ENCODE peak calls at places on chromosomes 7 and 10, in five cellular contexts. B is adrenal gland, J is stomach, D is A549, F is ovary. S is an unnamed sample.

GRCh38 chr10:101139421-101139911 is 8.4 kb downstream of the TLX1 start:
- DNase-seq in B (no peak), F (no peak), D (no peak), J (no peak), S (no peak)

GRCh38 chr10:120423350-120424197 is 33.5 kb upstream of the PLPP4 start:
- DNase-seq in J (peak; percentile 53), D (peak; percentile 54), F (no peak), B (peak; percentile 55), S (peak; percentile 54)

GRCh38 chr7:151607464-151607867 is 87.8 kb upstream of the RHEB start:
- DNase-seq in F (no peak), D (no peak), J (no peak), B (no peak), S (no peak)

GRCh38 chr10:75593690-75594556 is 162.5 kb downstream of the LRMDA start:
- DNase-seq in B (no peak), F (no peak), J (no peak), D (no peak), S (no peak)

GRCh38 chr7:88346357-88346756 is 39.7 kb upstream of the STEAP4 start:
- DNase-seq in F (no peak), B (no peak), D (no peak), J (no peak), S (no peak)

GRCh38 chr7:2016761-2017482 is 215.8 kb downstream of the MAD1L1 start:
- DNase-seq in J (no peak), B (no peak), F (peak; percentile 7), D (no peak), S (no peak)

GRCh38 chr10:120278069-120278468 is 179.0 kb upstream of the PLPP4 start:
- DNase-seq in B (no peak), F (no peak), D (no peak), J (no peak), S (no peak)

GRCh38 chr10:27152687-27153086 is 1.5 kb downstream of the YME1L1 start:
- DNase-seq in B (no peak), J (no peak), D (no peak), F (no peak), S (no peak)

GRCh38 chr10:13686331-13686752 is 99.6 kb downstream of the PRPF18 start:
- DNase-seq in D (no peak), F (no peak), J (no peak), B (no peak), S (no peak)

GRCh38 chr10:23439920-23440875 is 1.3 kb downstream of the OTUD1 start:
- DNase-seq in F (peak; percentile 59), J (peak; percentile 31), D (peak; percentile 14), B (peak; percentile 60), S (peak; percentile 22)

GRCh38 chr10:23439452-23439919 is 611 bp downstream of the OTUD1 start:
- DNase-seq in F (no peak), B (no peak), D (peak; percentile 17), J (no peak), S (peak; percentile 31)

GRCh38 chr10:23437987-23438546 is 808 bp upstream of the OTUD1 start:
- DNase-seq in D (no peak), J (no peak), B (no peak), F (peak; percentile 42), S (no peak)

GRCh38 chr10:23435378-23435777 is 3.5 kb upstream of the OTUD1 start:
- DNase-seq in F (no peak), D (no peak), J (no peak), B (no peak), S (no peak)

GRCh38 chr10:23438547-23439451 is at the start of gene OTUD1:
- DNase-seq in J (peak; percentile 98), D (peak; percentile 85), F (peak; percentile 98), B (peak; percentile 98), S (peak; percentile 98)
- H3K27ac ChIP-seq in J (peak within 1 kb of the TSS; percentile 94), D (peak within 1 kb of the TSS; percentile 89), F (peak within 1 kb of the TSS; percentile 89), B (peak within 1 kb of the TSS; percentile 96), S (peak within 1 kb of the TSS; percentile 99)

GRCh38 chr10:3125527-3126170 is 46.9 kb downstream of the PITRM1 start:
- DNase-seq in D (no peak), B (no peak), F (no peak), J (no peak), S (no peak)
- TF ChIP-seq POLR2A in D (no peak), B (no peak), F (no peak), J (no peak), S (no peak)

DNA sequence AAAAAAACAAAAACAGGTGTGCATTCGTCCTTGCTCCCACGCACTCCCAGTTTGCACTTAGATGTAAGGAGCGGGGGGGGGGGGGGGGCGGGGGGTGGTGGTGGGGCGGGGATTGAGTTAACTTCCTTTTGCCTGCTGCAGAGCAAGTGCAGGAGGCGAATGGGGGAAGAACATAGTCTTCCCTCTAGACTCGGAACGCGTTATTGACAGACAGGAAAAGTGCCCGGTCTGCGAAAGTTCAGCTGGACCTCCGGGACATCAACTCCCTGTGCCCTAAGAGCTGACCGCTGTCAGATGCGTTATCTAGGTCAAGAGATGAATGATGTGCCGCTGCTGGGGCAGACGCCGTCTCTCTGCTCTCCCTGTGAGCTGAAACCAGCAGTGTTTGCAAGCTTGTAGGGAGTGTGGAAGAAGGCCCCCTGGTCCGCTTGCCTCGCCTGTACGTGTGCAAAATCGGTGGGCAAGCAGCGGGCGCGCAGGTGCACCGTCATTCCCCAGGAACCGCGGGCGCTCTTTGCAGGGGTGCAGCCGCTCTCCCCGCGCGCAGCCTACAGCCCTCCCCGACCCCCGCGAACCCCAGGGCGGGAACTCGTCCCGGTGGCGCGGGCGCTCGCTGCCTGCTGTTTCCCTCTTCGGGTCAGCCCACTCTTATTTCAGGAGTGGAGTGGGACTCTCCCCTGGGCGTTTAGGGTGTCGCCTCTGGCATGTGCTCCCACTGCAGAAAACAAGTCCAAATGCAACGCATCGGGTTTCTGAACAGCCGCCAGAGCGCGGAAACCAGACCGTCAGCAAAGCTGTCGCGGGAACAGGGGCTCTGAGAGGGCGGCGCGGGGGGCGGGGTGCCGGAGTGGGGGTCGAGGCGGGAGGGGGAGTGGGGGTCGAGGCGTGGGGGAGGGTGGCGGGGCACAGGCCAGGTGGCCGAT is 1.9 kb upstream of the PFKFB3 start:
- DNase-seq in D (no peak), F (peak; percentile 70), J (no peak), B (peak; percentile 86), S (peak; percentile 44)
- H3K27ac ChIP-seq in D (peak overlapping the region; percentile 97), F (peak overlapping the region; percentile 85), J (peak overlapping the region; percentile 98), B (peak overlapping the region; percentile 66), S (no peak overlapping the region)

DNA sequence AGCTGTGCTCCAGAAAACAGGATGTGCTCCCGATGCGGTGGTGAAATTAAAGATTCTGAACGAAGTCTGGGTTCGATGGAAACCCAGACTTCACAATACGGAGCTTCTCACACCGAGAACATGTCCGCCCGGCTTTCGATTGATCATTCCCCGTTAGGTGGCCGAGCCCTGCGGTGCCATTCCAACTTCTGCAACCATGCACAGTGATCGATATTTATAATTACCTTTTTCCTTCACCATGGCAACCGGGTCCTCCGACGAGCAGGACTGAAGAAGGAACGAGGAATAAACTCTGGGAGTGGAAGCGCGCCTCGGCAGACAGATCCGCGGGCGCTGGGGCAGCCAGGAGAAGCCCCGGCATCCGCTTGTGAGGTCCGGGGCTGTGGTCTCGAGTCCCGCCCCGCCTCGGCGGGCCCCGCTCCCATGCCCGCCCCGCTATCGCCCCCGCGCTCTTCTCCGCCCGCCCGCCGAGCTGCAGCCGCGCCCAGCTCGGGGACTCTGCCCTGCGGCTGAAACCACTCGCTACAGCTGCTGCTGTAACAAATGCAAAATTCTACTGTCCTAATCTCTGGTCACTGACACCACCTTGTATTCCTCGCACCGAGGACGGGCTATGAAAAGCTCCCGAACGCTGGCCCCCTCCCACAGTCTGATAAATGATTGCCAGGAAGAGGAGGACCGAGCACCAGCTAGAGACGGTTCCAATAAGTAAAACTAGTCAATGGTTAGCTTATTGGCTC is 26.2 kb downstream of the ABLIM1 start:
- DNase-seq in F (peak; percentile 54), J (no peak), B (peak; percentile 76), D (peak; percentile 33), S (peak; percentile 50)
- TF ChIP-seq POLR2A in F (no peak), J (no peak), B (peak; percentile 18), D (no peak), S (no peak)

DNA sequence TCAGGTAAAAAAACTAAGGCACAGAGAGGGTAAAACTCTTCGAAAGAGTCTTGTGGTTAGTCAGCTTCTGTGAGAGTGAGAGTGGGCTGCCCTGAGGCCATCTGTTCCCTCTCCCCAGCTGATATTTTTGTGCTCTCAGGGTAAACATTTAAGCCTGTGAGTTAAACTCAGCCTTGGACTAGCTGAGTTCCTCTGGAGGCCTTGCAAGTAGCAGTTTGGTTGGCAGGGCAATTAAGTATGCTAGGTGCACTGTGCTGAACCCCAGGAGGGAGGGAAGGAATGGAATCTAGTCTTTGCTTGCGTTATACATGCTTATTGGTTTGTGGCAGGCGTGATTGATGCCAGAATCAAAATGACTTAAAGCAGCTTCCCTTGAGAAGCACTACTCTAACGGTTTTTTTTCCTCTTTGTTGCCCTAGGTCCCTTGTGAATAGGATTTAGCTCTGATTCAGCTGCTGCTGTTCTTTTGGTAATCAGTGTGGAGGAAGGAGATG is 140.2 kb downstream of the AUTS2 start:
- DNase-seq in D (no peak), F (no peak), J (no peak), B (no peak), S (no peak)
- H3K27ac ChIP-seq in D (no peak overlapping the region), F (no peak overlapping the region), J (no peak overlapping the region), B (no peak overlapping the region), S (no peak overlapping the region)

GRCh38 chr10:11668847-11669610 is 57.6 kb upstream of the USP6NL start:
- DNase-seq in J (no peak), D (no peak), B (no peak), F (peak; percentile 50), S (no peak)

GRCh38 chr10:11673346-11674330 is 62.2 kb upstream of the USP6NL start:
- DNase-seq in B (no peak), D (no peak), J (no peak), F (no peak), S (no peak)

GRCh38 chr10:11667756-11668155 is 56.3 kb upstream of the USP6NL start:
- DNase-seq in D (no peak), B (no peak), J (no peak), F (no peak), S (no peak)

GRCh38 chr10:11672836-11673235 is 61.4 kb upstream of the USP6NL start:
- DNase-seq in B (no peak), J (no peak), D (no peak), F (no peak), S (no peak)

DNA sequence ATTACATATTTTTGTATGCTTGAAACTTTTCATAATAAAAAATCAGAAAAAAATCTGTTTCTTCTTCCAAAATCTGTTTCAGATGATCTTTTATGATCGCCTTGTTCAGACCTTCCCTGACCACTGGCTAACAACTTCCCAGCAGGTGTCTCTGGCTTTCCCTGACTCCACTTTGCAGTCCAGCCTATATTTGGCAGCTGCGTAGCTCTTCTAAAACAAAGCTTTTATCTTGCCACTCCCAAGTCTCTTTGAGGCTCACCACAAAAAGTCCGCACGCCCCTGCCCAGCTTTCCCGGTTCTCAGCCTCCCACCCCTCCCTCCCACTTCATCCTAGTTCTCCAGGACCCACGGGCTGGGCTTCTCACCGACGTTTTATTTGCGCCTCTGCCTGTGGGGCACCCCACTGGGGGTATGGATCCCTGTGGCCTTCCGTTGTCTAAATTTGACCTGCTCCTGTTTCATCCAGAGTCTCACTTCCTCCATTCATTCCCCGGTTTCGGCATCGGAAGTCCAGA is 58.9 kb upstream of the USP6NL start:
- DNase-seq in J (no peak), F (no peak), B (no peak), D (no peak), S (no peak)
- TF ChIP-seq POLR2A in J (no peak), F (no peak), B (no peak), D (no peak), S (no peak)

S was measured in thyroid gland.